ENCODE peak calls at places on chromosomes 7 and 10, in five cellular contexts. R, O, K, D and L are unnamed samples. For H3K4me1, the result is how much of the 10 kb centered on the place peaks cover.

GRCh38 chr10:20962165-20962564 is 65.1 kb upstream of the NEBL start:
- DNase-seq in R (no peak), O (no peak), K (no peak), D (no peak), L (no peak)

GRCh38 chr10:36725581-36726520 is 399.5 kb upstream of the ANKRD30A start:
- DNase-seq in R (no peak), O (no peak), K (peak), D (peak), L (peak)

GRCh38 chr7:94146408-94146807 is 142.3 kb upstream of the BET1 start:
- DNase-seq in R (no peak), O (no peak), K (no peak), D (no peak), L (peak)

GRCh38 chr7:2689951-2690705 is 2.1 kb downstream of the AMZ1 start:
- DNase-seq in R (no peak), O (no peak), K (no peak), D (peak), L (peak)

GRCh38 chr7:50347693-50348092 is 43.2 kb downstream of the IKZF1 start:
- DNase-seq in R (no peak), O (no peak), K (no peak), D (no peak), L (no peak)

GRCh38 chr10:127694580-127695193 is 42.3 kb upstream of the FOXI2 start:
- DNase-seq in R (peak), O (no peak), K (peak), D (peak), L (no peak)

GRCh38 chr7:160958-161725 is 31.2 kb upstream of the FAM20C start:
- DNase-seq in R (peak), O (no peak), K (no peak), D (no peak), L (no peak)

GRCh38 chr7:151306374-151306773 is 35.2 kb upstream of the NUB1 start:
- DNase-seq in R (no peak), O (no peak), K (no peak), D (no peak), L (no peak)

GRCh38 chr7:31963569-31964175 is 106.5 kb downstream of the PDE1C start:
- DNase-seq in R (no peak), O (no peak), K (no peak), D (no peak), L (no peak)

DNA sequence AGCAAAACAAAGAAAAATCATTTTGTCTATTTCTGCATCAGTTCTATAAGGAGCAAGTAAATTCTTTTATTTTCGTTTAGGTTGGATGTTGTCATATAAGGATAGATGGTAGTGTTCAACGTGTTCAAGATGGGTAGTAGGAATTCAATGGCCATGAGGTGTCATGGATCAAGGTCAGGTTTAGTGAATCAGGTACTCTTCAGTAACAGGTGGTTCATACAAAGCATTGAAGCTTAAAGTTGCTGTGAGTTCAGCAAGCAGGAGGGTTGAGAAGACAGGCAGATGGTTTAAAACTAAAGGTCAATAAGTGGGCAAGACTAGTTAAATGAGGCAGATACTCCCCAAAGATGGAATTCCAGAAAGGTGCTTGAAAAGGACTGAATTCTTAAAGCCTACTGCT is 5.6 kb downstream of the LUC7L2 start:
- DNase-seq in R (no peak), O (no peak), K (no peak), D (no peak), L (no peak)
- H3K4me1 ChIP-seq in R (half or more), O (under half), K (under half), D (under half), L (under half)

DNA sequence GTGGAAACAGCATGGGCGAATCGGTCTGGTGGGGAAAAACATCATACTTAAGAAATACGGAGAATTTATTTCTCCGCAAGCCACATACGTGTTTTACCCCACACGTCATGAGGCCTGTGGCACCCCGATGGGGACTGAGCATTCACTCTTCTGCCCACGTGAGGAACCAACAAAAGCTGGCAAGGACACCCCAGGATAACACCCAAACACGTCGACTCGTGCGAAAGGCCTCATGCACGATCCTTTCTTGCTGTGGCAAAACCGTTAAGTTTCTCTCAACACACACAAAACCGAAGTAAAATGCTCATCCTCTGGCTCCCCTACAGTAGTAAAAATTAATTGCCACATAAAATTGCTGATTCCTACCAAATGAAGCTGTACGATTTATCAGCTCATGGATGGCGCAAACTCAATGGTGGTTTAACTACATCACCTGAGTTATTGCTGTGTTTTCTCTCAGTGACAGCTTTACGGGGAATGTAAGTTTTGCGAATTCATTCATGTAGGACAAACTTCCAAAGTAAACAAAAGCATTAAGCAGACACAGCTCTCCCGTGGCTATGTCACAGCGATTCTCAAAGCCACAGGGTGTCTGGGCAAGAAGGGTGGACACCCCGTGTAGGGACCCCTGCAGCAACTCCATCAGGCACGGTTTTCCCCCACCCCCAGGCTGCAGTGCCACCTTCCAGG is 97.0 kb downstream of the CTBP2 start:
- DNase-seq in R (no peak), O (no peak), K (no peak), D (no peak), L (peak)
- H3K4me1 ChIP-seq in R (half or more), O (under half), K (half or more), D (under half), L (half or more)

DNA sequence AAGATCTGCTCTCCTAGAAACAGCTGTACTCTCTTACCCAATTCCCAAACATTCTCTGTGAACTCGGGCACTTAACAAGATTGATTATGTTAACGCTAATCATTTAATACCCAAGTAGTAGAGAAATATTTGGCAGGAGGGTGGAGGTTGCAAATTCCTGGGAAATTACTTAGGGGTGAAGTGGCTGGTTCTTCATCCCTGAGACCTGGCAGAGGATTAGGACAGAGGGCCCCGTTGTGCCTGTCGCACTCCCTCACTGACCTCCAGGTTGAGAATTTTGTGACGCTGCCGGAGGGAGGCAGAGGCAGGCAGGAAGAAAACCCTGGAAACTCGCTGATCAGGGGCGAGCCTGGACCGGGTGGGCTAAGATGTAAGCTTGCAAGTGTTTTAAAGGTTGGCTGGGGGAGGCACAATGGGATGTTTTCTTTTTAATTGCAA is 182.6 kb downstream of the TCF7L2 start:
- DNase-seq in R (no peak), O (no peak), K (no peak), D (peak), L (peak)
- H3K4me1 ChIP-seq in R (under half), O (under half), K (under half), D (half or more), L (under half)

GRCh38 chr7:28086198-28086597 is 94.4 kb downstream of the JAZF1 start:
- DNase-seq in R (no peak), O (no peak), K (no peak), D (no peak), L (no peak)
- H3K4me1 ChIP-seq in R (half or more), O (under half), K (under half), D (under half), L (under half)

GRCh38 chr7:80145780-80146422 is 11.3 kb downstream of the GNAI1 start:
- DNase-seq in R (no peak), O (no peak), K (peak), D (peak), L (peak)

GRCh38 chr7:80150621-80151273 is 16.1 kb downstream of the GNAI1 start:
- DNase-seq in R (no peak), O (no peak), K (peak), D (peak), L (peak)

GRCh38 chr7:80146561-80146960 is 11.9 kb downstream of the GNAI1 start:
- DNase-seq in R (no peak), O (no peak), K (no peak), D (no peak), L (no peak)

GRCh38 chr7:80151274-80151665 is 16.6 kb downstream of the GNAI1 start:
- DNase-seq in R (no peak), O (no peak), K (peak), D (peak), L (peak)

DNA sequence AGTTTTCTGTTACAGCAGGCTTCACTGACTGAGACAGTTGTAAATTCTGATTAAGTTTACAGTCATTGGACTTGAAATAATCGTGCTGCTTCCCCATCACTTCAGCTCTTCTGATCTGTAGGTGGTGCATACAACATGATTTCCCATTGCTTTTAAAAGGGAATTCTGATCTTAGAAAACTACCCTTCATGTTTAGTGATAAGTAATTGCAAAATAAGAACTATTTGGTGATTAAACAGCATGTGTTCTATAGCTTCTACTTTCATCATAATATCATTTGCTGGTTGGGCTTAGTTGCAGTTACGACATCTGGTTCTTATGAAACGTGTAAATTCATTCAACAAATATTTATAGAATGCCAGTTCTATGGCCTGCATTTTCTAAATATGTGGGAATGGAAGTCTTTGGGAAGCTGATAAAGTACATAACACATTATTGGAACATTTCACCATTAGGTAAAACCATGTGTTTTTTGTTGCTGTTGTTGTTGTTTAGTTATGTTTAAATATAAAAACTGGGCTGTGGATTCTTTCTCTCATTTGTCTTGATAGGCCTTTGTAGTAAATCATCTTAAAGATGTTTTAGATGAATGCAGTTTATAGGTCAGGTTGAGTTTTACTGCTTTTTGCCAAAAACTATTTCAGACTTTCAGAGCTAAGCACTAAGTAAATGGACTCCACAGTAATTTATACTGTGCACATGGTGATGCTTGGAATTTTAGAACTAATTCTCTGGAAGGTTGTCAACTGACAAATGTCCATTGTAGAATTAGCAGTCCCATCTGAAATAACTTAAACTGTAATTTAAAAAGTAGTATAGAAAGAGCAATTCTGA is 13.1 kb downstream of the GNAI1 start:
- DNase-seq in R (no peak), O (no peak), K (peak), D (peak), L (peak)
- H3K4me1 ChIP-seq in R (under half), O (under half), K (under half), D (half or more), L (under half)

GRCh38 chr7:33627741-33628140 is 277.6 kb upstream of the BMPER start:
- DNase-seq in R (no peak), O (no peak), K (no peak), D (peak), L (no peak)
- H3K4me1 ChIP-seq in R (under half), O (under half), K (under half), D (under half), L (under half)

DNA sequence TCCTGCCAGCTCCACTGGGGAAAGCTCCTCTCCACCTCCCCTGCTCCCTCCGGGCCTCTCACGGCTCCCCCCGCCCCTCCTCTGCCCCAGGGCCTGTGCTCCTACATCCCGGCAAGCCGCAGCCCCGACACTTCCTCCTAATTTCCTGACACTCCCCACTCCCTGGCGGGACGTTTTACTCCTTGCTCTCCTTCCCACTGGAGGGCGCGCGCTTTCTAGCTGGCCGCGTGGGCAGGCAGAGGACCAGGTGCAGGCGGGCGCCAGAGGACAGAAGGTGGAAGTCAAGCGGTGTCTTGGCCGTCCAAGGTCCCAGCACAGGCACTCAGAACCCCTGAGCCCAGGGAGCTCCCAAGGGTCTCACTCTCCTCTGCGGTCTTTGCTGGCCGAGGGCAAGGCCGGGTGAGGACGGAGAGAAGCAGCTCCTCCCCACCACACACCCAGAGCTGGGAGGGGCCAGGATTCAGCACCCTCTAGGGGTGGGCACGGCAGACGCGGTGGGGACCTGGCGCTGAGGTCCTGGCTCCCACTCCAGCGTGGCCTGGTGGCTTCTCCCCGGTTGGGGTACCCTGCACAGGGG is 19.1 kb downstream of the ADAM8 start:
- DNase-seq in R (peak), O (peak), K (peak), D (peak), L (peak)
- H3K4me1 ChIP-seq in R (half or more), O (under half), K (under half), D (under half), L (under half)